ENCODE peak calls at places on chromosomes 4 and X, in five cellular contexts. One of them, this sample, is unnamed.

GRCh38 chr4:95637047-95637600 is 88.4 kb upstream of the UNC5C start:
- DNase-seq in B cell: no peak
- DNase-seq in kidney: no peak
- DNase-seq in hepatocyte: peak; percentile 38
- DNase-seq in fibroblast of lung: peak; percentile 31
- DNase-seq in this sample: no peak

GRCh38 chrX:116009871-116010710 is 160.5 kb upstream of the AGTR2 start:
- DNase-seq in B cell: no peak
- DNase-seq in kidney: no peak
- DNase-seq in hepatocyte: peak; percentile 41
- DNase-seq in fibroblast of lung: no peak
- DNase-seq in this sample: no peak

GRCh38 chr4:66814277-66814676 is 731.0 kb downstream of the CENPC start:
- DNase-seq in B cell: no peak
- DNase-seq in kidney: no peak
- DNase-seq in hepatocyte: no peak
- DNase-seq in fibroblast of lung: no peak
- DNase-seq in this sample: no peak

GRCh38 chr4:16136321-16136720 is 52.5 kb upstream of the PROM1 start:
- DNase-seq in B cell: no peak
- DNase-seq in kidney: no peak
- DNase-seq in hepatocyte: no peak
- DNase-seq in fibroblast of lung: no peak
- DNase-seq in this sample: no peak

GRCh38 chrX:71650333-71650969 is 16.9 kb upstream of the LOC101059915 start:
- DNase-seq in B cell: peak; percentile 38
- DNase-seq in kidney: no peak
- DNase-seq in hepatocyte: no peak
- DNase-seq in fibroblast of lung: no peak
- DNase-seq in this sample: no peak

GRCh38 chr4:17111436-17111835 is 213.0 kb upstream of the LDB2 start:
- DNase-seq in B cell: no peak
- DNase-seq in kidney: no peak
- DNase-seq in hepatocyte: no peak
- DNase-seq in fibroblast of lung: no peak
- DNase-seq in this sample: no peak

GRCh38 chrX:154490021-154490413 is 412 bp downstream of the SLC10A3 start:
- DNase-seq in B cell: no peak
- DNase-seq in kidney: peak; percentile 83
- DNase-seq in hepatocyte: peak; percentile 45
- DNase-seq in fibroblast of lung: peak; percentile 60
- DNase-seq in this sample: no peak

GRCh38 chrX:18855919-18856644 is 127.8 kb downstream of the PHKA2 start:
- DNase-seq in B cell: no peak
- DNase-seq in kidney: no peak
- DNase-seq in hepatocyte: no peak
- DNase-seq in fibroblast of lung: peak; percentile 4
- DNase-seq in this sample: no peak

GRCh38 chr4:188495169-188495568 is 355.9 kb downstream of the TRIML1 start:
- DNase-seq in B cell: no peak
- DNase-seq in kidney: no peak
- DNase-seq in hepatocyte: no peak
- DNase-seq in fibroblast of lung: no peak
- DNase-seq in this sample: no peak

GRCh38 chr4:10529891-10530786 is 72.9 kb upstream of the ZNF518B start:
- DNase-seq in B cell: no peak
- DNase-seq in kidney: no peak
- DNase-seq in hepatocyte: no peak
- DNase-seq in fibroblast of lung: peak; percentile 4
- DNase-seq in this sample: no peak

GRCh38 chr4:125244848-125245450 is 69.8 kb upstream of the FAT4 start:
- DNase-seq in B cell: no peak
- DNase-seq in kidney: no peak
- DNase-seq in hepatocyte: peak; percentile 15
- DNase-seq in fibroblast of lung: peak; percentile 61
- DNase-seq in this sample: no peak

GRCh38 chr4:27270435-27270834 is 409.8 kb downstream of the STIM2 start:
- DNase-seq in B cell: no peak
- DNase-seq in kidney: no peak
- DNase-seq in hepatocyte: no peak
- DNase-seq in fibroblast of lung: no peak
- DNase-seq in this sample: no peak

DNA sequence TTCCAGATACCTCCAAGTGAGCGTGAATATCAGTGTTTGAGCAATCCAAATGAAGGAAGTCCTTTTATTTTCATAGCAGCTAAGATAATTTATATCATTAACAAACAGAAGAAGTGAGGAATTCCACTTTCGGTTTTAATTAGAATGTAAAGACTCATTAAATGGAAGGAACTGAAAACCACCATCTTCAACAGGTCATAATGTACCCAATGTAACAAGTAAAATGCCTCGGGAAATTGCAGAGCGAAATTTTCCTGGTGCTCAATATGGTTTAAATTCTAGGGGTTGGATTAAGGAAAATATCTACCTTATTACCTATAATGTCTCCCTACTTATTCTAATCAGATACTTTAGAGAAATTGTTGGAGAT is 33.9 kb upstream of the SLC9A7 start:
- DNase-seq in B cell: peak; percentile 4
- DNase-seq in kidney: no peak
- DNase-seq in hepatocyte: no peak
- DNase-seq in fibroblast of lung: no peak
- DNase-seq in this sample: no peak
- TF ChIP-seq CTCF in B cell: no peak
- TF ChIP-seq CTCF in kidney: no peak
- TF ChIP-seq CTCF in hepatocyte: no peak
- TF ChIP-seq CTCF in fibroblast of lung: no peak
- TF ChIP-seq CTCF in this sample: no peak

GRCh38 chr4:153081693-153082092 is 122.5 kb upstream of the TRIM2 start:
- DNase-seq in B cell: no peak
- DNase-seq in kidney: no peak
- DNase-seq in hepatocyte: no peak
- DNase-seq in fibroblast of lung: no peak
- DNase-seq in this sample: no peak
- TF ChIP-seq CTCF in B cell: no peak
- TF ChIP-seq CTCF in kidney: no peak
- TF ChIP-seq CTCF in hepatocyte: no peak
- TF ChIP-seq CTCF in fibroblast of lung: no peak
- TF ChIP-seq CTCF in this sample: no peak

GRCh38 chrX:135431886-135432285 is 10.1 kb downstream of the SMIM10L2A start:
- DNase-seq in B cell: no peak
- DNase-seq in kidney: no peak
- DNase-seq in hepatocyte: no peak
- DNase-seq in fibroblast of lung: no peak
- DNase-seq in this sample: no peak
- TF ChIP-seq CTCF in B cell: no peak
- TF ChIP-seq CTCF in kidney: no peak
- TF ChIP-seq CTCF in hepatocyte: no peak
- TF ChIP-seq CTCF in fibroblast of lung: no peak
- TF ChIP-seq CTCF in this sample: no peak

GRCh38 chrX:95076449-95076848 is 1402.4 kb downstream of the FAM133A start:
- DNase-seq in B cell: no peak
- DNase-seq in kidney: no peak
- DNase-seq in hepatocyte: peak; percentile 43
- DNase-seq in fibroblast of lung: no peak
- DNase-seq in this sample: no peak
- TF ChIP-seq CTCF in B cell: no peak
- TF ChIP-seq CTCF in kidney: no peak
- TF ChIP-seq CTCF in hepatocyte: peak; percentile 61
- TF ChIP-seq CTCF in fibroblast of lung: peak; percentile 43
- TF ChIP-seq CTCF in this sample: no peak

GRCh38 chrX:11913001-11913400 is 155.0 kb downstream of the MSL3 start:
- DNase-seq in B cell: no peak
- DNase-seq in kidney: no peak
- DNase-seq in hepatocyte: no peak
- DNase-seq in fibroblast of lung: no peak
- DNase-seq in this sample: no peak

GRCh38 chrX:11908371-11908770 is 150.3 kb downstream of the MSL3 start:
- DNase-seq in B cell: peak; percentile 25
- DNase-seq in kidney: no peak
- DNase-seq in hepatocyte: peak; percentile 11
- DNase-seq in fibroblast of lung: peak; percentile 24
- DNase-seq in this sample: no peak
- TF ChIP-seq CTCF in B cell: peak; percentile 28
- TF ChIP-seq CTCF in kidney: no peak
- TF ChIP-seq CTCF in hepatocyte: peak; percentile 33
- TF ChIP-seq CTCF in fibroblast of lung: peak; percentile 35
- TF ChIP-seq CTCF in this sample: no peak

GRCh38 chr4:101730291-101731117 is 60.0 kb upstream of the BANK1 start:
- DNase-seq in B cell: peak; percentile 68
- DNase-seq in kidney: peak; percentile 40
- DNase-seq in hepatocyte: peak; percentile 85
- DNase-seq in fibroblast of lung: peak; percentile 77
- DNase-seq in this sample: peak; percentile 39
- TF ChIP-seq CTCF in B cell: peak; percentile 80
- TF ChIP-seq CTCF in kidney: peak; percentile 71
- TF ChIP-seq CTCF in hepatocyte: peak; percentile 70
- TF ChIP-seq CTCF in fibroblast of lung: peak; percentile 69
- TF ChIP-seq CTCF in this sample: peak; percentile 61

DNA sequence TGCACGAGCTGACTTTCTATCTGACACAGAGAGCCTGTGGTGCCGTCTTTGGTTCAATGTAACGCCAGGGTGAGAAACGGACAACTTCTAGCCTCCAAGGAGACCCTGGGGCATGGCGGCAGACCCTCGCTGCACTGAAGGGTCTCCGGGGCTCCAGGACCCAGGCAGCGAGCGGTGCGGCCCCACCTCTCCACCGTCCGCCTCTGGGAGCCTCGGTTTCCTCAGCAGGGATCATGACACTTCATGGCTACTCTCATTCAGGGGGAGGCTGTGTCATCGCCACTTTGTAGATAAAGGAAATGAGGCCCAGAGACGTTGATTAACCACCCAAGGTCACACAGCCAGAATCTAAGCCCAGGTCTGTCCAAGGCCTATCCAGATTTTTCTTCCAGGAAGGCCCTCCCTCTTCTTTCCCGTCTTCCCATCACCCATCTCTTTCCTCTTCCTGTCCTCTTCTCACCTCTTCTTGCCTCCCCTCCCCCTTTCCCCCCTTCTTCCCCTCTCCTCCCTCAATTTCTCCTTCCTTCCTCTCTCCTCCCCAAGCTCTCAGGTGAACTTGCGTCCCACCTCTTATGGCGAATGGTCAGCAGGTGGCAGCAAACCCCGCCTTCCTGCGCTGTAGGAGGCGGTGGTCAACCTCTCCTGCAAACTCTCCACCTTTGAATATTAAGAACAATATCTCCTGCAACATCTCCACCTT is 69.3 kb upstream of the HMX1 start:
- DNase-seq in B cell: no peak
- DNase-seq in kidney: no peak
- DNase-seq in hepatocyte: no peak
- DNase-seq in fibroblast of lung: no peak
- DNase-seq in this sample: no peak
- TF ChIP-seq CTCF in B cell: no peak
- TF ChIP-seq CTCF in kidney: no peak
- TF ChIP-seq CTCF in hepatocyte: peak; percentile 34
- TF ChIP-seq CTCF in fibroblast of lung: no peak
- TF ChIP-seq CTCF in this sample: no peak

This sample was measured in mesothelial cell of epicardium.